ENCODE peak calls at places on chromosome 9, in seven cellular contexts. D is astrocyte of the spinal cord; M is fibroblast of mammary gland; R is M059J; H is cardiac fibroblast; V is NAMALWA; C is stimulated activated naive CD4-positive, alpha-beta T cell treated with Interleukin-2 at 50 U/mL for 16 hours. Z is an unnamed sample.

GRCh38 chr9:130382086-130382485 is 62.7 kb upstream of the ASS1 start:
- DNase-seq in C (no peak), H (no peak), M (no peak), D (no peak), V (no peak), R (no peak), Z (no peak)

GRCh38 chr9:34552606-34552981 is 29.8 kb upstream of the ENHO start:
- DNase-seq in R (no peak), D (no peak), V (no peak), M (no peak), C (no peak), H (no peak), Z (no peak)

GRCh38 chr9:134366223-134367031 is 40.2 kb downstream of the RXRA start:
- DNase-seq in H (peak), R (peak), C (no peak), D (peak), V (no peak), M (peak), Z (peak)

GRCh38 chr9:97359147-97359546 is 51.7 kb downstream of the CCDC180 start:
- DNase-seq in D (no peak), C (no peak), R (no peak), V (no peak), M (no peak), H (no peak), Z (no peak)

GRCh38 chr9:92704528-92704927 is 34.6 kb upstream of the IPPK start:
- DNase-seq in V (no peak), H (no peak), C (no peak), M (peak), R (no peak), D (no peak), Z (no peak)

GRCh38 chr9:21995652-21996275 is 1.2 kb downstream of the CDKN2B-AS1 start:
- DNase-seq in D (peak), C (no peak), H (peak), R (no peak), M (peak), V (peak), Z (peak)

GRCh38 chr9:114499941-114500528 is 5.2 kb downstream of the WHRN start:
- DNase-seq in C (no peak), H (no peak), D (no peak), R (no peak), V (no peak), M (no peak), Z (no peak)

GRCh38 chr9:128702949-128703615 is 779 bp downstream of the PKN3 start:
- DNase-seq in C (no peak), H (no peak), V (no peak), R (no peak), D (peak), M (no peak), Z (no peak)

GRCh38 chr9:98231770-98232478 is 23.5 kb downstream of the TBC1D2 start:
- DNase-seq in V (no peak), M (peak), C (no peak), H (peak), D (peak), R (peak), Z (no peak)

GRCh38 chr9:101065930-101066329 is 37.4 kb downstream of the PLPPR1 start:
- DNase-seq in C (no peak), R (no peak), H (no peak), V (no peak), D (no peak), M (no peak), Z (no peak)

Z was measured in NCI-H446.